ENCODE peak calls at places on chromosomes 2 and 18, in six cellular contexts. One of them, this sample, is unnamed.

GRCh38 chr18:47997338-47997780 is 66.9 kb upstream of the SMAD2 start:
- DNase-seq in neural progenitor cell: peak; percentile 77
- DNase-seq in PC-3: no peak
- DNase-seq in A673: peak; percentile 39
- DNase-seq in GM12878: no peak
- DNase-seq in GM23248: no peak
- DNase-seq in this sample: peak; percentile 84

GRCh38 chr2:36967236-36967876 is 1.0 kb upstream of the STRN start:
- DNase-seq in neural progenitor cell: no peak
- DNase-seq in PC-3: peak; percentile 42
- DNase-seq in A673: peak; percentile 13
- DNase-seq in GM12878: no peak
- DNase-seq in GM23248: no peak
- DNase-seq in this sample: no peak

GRCh38 chr2:74119912-74120825 is 27.5 kb downstream of the BOLA3 start:
- DNase-seq in neural progenitor cell: peak; percentile 36
- DNase-seq in PC-3: peak; percentile 61
- DNase-seq in A673: peak; percentile 92
- DNase-seq in GM12878: peak; percentile 54
- DNase-seq in GM23248: peak; percentile 92
- DNase-seq in this sample: peak; percentile 91

GRCh38 chr18:44388347-44388746 is 292.3 kb upstream of the SETBP1 start:
- DNase-seq in neural progenitor cell: no peak
- DNase-seq in PC-3: no peak
- DNase-seq in A673: no peak
- DNase-seq in GM12878: no peak
- DNase-seq in GM23248: no peak
- DNase-seq in this sample: no peak

GRCh38 chr2:20449501-20450200 is 2.8 kb downstream of the RHOB start:
- DNase-seq in neural progenitor cell: no peak
- DNase-seq in PC-3: no peak
- DNase-seq in A673: no peak
- DNase-seq in GM12878: no peak
- DNase-seq in GM23248: peak; percentile 47
- DNase-seq in this sample: no peak

GRCh38 chr2:50746526-50746925 is 285.4 kb downstream of the NRXN1 start:
- DNase-seq in neural progenitor cell: peak; percentile 40
- DNase-seq in PC-3: peak; percentile 53
- DNase-seq in A673: peak; percentile 62
- DNase-seq in GM12878: no peak
- DNase-seq in GM23248: peak; percentile 13
- DNase-seq in this sample: peak; percentile 67

GRCh38 chr2:229650886-229651285 is 63.5 kb downstream of the DNER start:
- DNase-seq in neural progenitor cell: no peak
- DNase-seq in PC-3: no peak
- DNase-seq in A673: no peak
- DNase-seq in GM12878: no peak
- DNase-seq in GM23248: no peak
- DNase-seq in this sample: no peak

GRCh38 chr18:23640023-23640422 is 22.7 kb downstream of the ANKRD29 start:
- DNase-seq in neural progenitor cell: no peak
- DNase-seq in PC-3: no peak
- DNase-seq in A673: no peak
- DNase-seq in GM12878: no peak
- DNase-seq in GM23248: no peak
- DNase-seq in this sample: peak; percentile 26

GRCh38 chr2:46469116-46469515 is 10.2 kb upstream of the TMEM247 start:
- DNase-seq in neural progenitor cell: no peak
- DNase-seq in PC-3: peak; percentile 23
- DNase-seq in A673: no peak
- DNase-seq in GM12878: no peak
- DNase-seq in GM23248: no peak
- DNase-seq in this sample: no peak

GRCh38 chr2:71778514-71779305 is 325.3 kb downstream of the DYSF start:
- DNase-seq in neural progenitor cell: no peak
- DNase-seq in PC-3: peak; percentile 51
- DNase-seq in A673: peak; percentile 26
- DNase-seq in GM12878: no peak
- DNase-seq in GM23248: peak; percentile 15
- DNase-seq in this sample: peak; percentile 22

GRCh38 chr18:75208055-75208835 is 694 bp downstream of the PTGR3 start:
- DNase-seq in neural progenitor cell: peak; percentile 65
- DNase-seq in PC-3: peak; percentile 37
- DNase-seq in A673: peak; percentile 70
- DNase-seq in GM12878: no peak
- DNase-seq in GM23248: peak; percentile 80
- DNase-seq in this sample: peak; percentile 58

GRCh38 chr2:17416891-17417391 is 101.3 kb downstream of the RAD51AP2 start:
- DNase-seq in neural progenitor cell: no peak
- DNase-seq in PC-3: no peak
- DNase-seq in A673: no peak
- DNase-seq in GM12878: no peak
- DNase-seq in GM23248: peak; percentile 87
- DNase-seq in this sample: no peak

GRCh38 chr2:2933421-2933820 is 444.2 kb downstream of the EIPR1 start:
- DNase-seq in neural progenitor cell: peak; percentile 88
- DNase-seq in PC-3: no peak
- DNase-seq in A673: no peak
- DNase-seq in GM12878: no peak
- DNase-seq in GM23248: no peak
- DNase-seq in this sample: no peak

GRCh38 chr18:54716586-54716985 is 111.7 kb upstream of the RAB27B start:
- DNase-seq in neural progenitor cell: no peak
- DNase-seq in PC-3: no peak
- DNase-seq in A673: no peak
- DNase-seq in GM12878: no peak
- DNase-seq in GM23248: no peak
- DNase-seq in this sample: no peak

GRCh38 chr2:104853926-104854506 is at the start of gene POU3F3:
- DNase-seq in neural progenitor cell: peak; percentile 97
- DNase-seq in PC-3: no peak
- DNase-seq in A673: peak; percentile 94
- DNase-seq in GM12878: no peak
- DNase-seq in GM23248: peak; percentile 24
- DNase-seq in this sample: peak; percentile 99

GRCh38 chr18:48622911-48623431 is 84.1 kb downstream of the CTIF start:
- DNase-seq in neural progenitor cell: no peak
- DNase-seq in PC-3: no peak
- DNase-seq in A673: no peak
- DNase-seq in GM12878: no peak
- DNase-seq in GM23248: peak; percentile 51
- DNase-seq in this sample: peak; percentile 69

GRCh38 chr2:128456281-128456680 is 137.6 kb upstream of the HS6ST1 start:
- DNase-seq in neural progenitor cell: no peak
- DNase-seq in PC-3: no peak
- DNase-seq in A673: no peak
- DNase-seq in GM12878: no peak
- DNase-seq in GM23248: no peak
- DNase-seq in this sample: no peak

GRCh38 chr2:205013586-205013985 is 468.3 kb downstream of the PARD3B start:
- DNase-seq in neural progenitor cell: no peak
- DNase-seq in PC-3: no peak
- DNase-seq in A673: no peak
- DNase-seq in GM12878: no peak
- DNase-seq in GM23248: no peak
- DNase-seq in this sample: no peak

GRCh38 chr18:79493211-79493800 is 97.6 kb downstream of the NFATC1 start:
- DNase-seq in neural progenitor cell: no peak
- DNase-seq in PC-3: no peak
- DNase-seq in A673: no peak
- DNase-seq in GM12878: no peak
- DNase-seq in GM23248: no peak
- DNase-seq in this sample: no peak

GRCh38 chr2:16224298-16225045 is 284.1 kb downstream of the MYCN start:
- DNase-seq in neural progenitor cell: peak; percentile 21
- DNase-seq in PC-3: no peak
- DNase-seq in A673: no peak
- DNase-seq in GM12878: no peak
- DNase-seq in GM23248: no peak
- DNase-seq in this sample: no peak

GRCh38 chr18:77305676-77306075 is 56.0 kb downstream of the GALR1 start:
- DNase-seq in neural progenitor cell: no peak
- DNase-seq in PC-3: no peak
- DNase-seq in A673: no peak
- DNase-seq in GM12878: no peak
- DNase-seq in GM23248: no peak
- DNase-seq in this sample: no peak

GRCh38 chr2:55048514-55048924 is 1.7 kb downstream of the RTN4 start:
- DNase-seq in neural progenitor cell: no peak
- DNase-seq in PC-3: peak; percentile 47
- DNase-seq in A673: peak; percentile 44
- DNase-seq in GM12878: no peak
- DNase-seq in GM23248: peak; percentile 71
- DNase-seq in this sample: peak; percentile 52

GRCh38 chr2:4272261-4272858 is 569.0 kb downstream of the DCDC2C start:
- DNase-seq in neural progenitor cell: no peak
- DNase-seq in PC-3: no peak
- DNase-seq in A673: no peak
- DNase-seq in GM12878: no peak
- DNase-seq in GM23248: no peak
- DNase-seq in this sample: no peak

GRCh38 chr2:50118951-50119702 is 912.8 kb downstream of the NRXN1 start:
- DNase-seq in neural progenitor cell: peak; percentile 37
- DNase-seq in PC-3: no peak
- DNase-seq in A673: no peak
- DNase-seq in GM12878: no peak
- DNase-seq in GM23248: no peak
- DNase-seq in this sample: peak; percentile 77

GRCh38 chr18:79801641-79802040 is 3.9 kb downstream of the KCNG2 start:
- DNase-seq in neural progenitor cell: no peak
- DNase-seq in PC-3: no peak
- DNase-seq in A673: no peak
- DNase-seq in GM12878: no peak
- DNase-seq in GM23248: no peak
- DNase-seq in this sample: no peak

GRCh38 chr2:47569658-47570398 is 166.9 kb downstream of the MSH2 start:
- DNase-seq in neural progenitor cell: peak; percentile 75
- DNase-seq in PC-3: no peak
- DNase-seq in A673: peak; percentile 24
- DNase-seq in GM12878: no peak
- DNase-seq in GM23248: peak; percentile 32
- DNase-seq in this sample: peak; percentile 57
- TF ChIP-seq EZH2 in neural progenitor cell: peak; percentile 43
- TF ChIP-seq EZH2 in PC-3: peak; percentile 84
- TF ChIP-seq EZH2 in A673: peak; percentile 52
- TF ChIP-seq EZH2 in GM12878: no peak
- TF ChIP-seq EZH2 in GM23248: peak; percentile 39
- TF ChIP-seq EZH2 in this sample: peak; percentile 61

GRCh38 chr2:181682795-181683517 is 2.6 kb upstream of the NEUROD1 start:
- DNase-seq in neural progenitor cell: peak; percentile 32
- DNase-seq in PC-3: no peak
- DNase-seq in A673: no peak
- DNase-seq in GM12878: no peak
- DNase-seq in GM23248: peak; percentile 7
- DNase-seq in this sample: peak; percentile 34

GRCh38 chr2:181680937-181681811 is 857 bp upstream of the NEUROD1 start:
- DNase-seq in neural progenitor cell: no peak
- DNase-seq in PC-3: no peak
- DNase-seq in A673: no peak
- DNase-seq in GM12878: no peak
- DNase-seq in GM23248: no peak
- DNase-seq in this sample: peak; percentile 63

GRCh38 chr2:181680055-181680936 is at the start of gene NEUROD1:
- DNase-seq in neural progenitor cell: peak; percentile 86
- DNase-seq in PC-3: no peak
- DNase-seq in A673: peak; percentile 34
- DNase-seq in GM12878: no peak
- DNase-seq in GM23248: no peak
- DNase-seq in this sample: peak; percentile 93

GRCh38 chr2:181683518-181684453 is 3.5 kb upstream of the NEUROD1 start:
- DNase-seq in neural progenitor cell: peak; percentile 95
- DNase-seq in PC-3: no peak
- DNase-seq in A673: peak; percentile 63
- DNase-seq in GM12878: no peak
- DNase-seq in GM23248: peak; percentile 61
- DNase-seq in this sample: peak; percentile 85

DNA sequence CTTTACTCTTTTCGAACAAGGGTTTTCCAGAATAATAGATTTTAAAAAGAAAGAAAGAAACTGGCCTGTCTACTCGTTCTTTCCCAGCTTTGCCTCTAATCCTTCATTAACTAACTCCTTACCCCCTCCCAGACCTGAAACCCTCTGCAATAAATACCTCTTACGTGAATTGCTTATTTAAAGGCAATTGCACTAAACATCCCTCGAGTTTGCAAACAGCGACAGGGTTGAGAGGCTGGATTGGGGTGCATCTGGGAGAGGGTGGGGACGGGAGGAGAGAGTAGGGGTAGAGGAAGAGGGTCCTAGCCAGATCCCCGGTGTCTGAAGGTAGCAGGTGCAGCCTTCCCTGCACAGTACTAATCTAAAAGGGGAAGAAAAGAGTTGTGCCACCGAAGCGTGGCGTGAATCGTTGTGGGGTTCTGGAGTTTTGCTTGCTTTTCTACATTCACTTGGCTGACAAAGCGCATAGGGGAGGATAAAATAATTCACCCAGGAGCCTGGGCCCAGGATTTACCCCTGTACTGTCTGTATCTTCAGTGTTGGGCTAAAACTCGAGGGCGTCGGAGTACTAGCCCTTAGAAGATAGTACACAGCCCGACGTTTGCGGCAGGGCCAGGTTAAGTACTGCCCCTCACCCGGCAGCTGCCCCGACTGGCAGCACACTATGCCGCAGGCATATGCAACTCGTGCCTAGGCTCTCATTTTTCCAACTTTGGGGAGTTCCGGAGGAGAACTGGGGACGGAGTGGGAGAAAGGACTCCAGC is 1.9 kb upstream of the NEUROD1 start:
- DNase-seq in neural progenitor cell: no peak
- DNase-seq in PC-3: no peak
- DNase-seq in A673: no peak
- DNase-seq in GM12878: no peak
- DNase-seq in GM23248: no peak
- DNase-seq in this sample: no peak
- TF ChIP-seq EZH2 in neural progenitor cell: no peak
- TF ChIP-seq EZH2 in PC-3: no peak
- TF ChIP-seq EZH2 in A673: peak; percentile 8
- TF ChIP-seq EZH2 in GM12878: peak; percentile 63
- TF ChIP-seq EZH2 in GM23248: no peak
- TF ChIP-seq EZH2 in this sample: peak; percentile 96

DNA sequence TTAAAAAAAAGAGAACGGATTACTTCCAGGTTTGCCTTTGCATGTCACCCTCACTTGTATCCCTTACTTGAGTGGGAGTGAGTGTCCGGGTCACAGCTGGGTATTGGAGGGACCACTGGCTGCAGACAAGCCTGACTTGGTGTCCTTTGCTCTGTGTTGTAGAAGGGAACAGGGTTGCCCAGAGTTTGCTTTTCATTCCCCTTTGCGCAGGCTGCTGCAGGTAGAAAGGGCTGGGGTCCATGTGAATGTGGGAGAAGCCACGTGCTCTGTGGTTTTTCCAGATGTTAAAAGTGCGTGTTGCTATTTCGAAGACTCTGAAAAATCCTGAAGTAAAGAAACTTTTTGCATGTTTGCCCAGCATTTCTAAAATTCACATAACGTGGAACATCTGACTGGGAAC is 28.8 kb downstream of the GLI2 start:
- DNase-seq in neural progenitor cell: no peak
- DNase-seq in PC-3: no peak
- DNase-seq in A673: no peak
- DNase-seq in GM12878: no peak
- DNase-seq in GM23248: no peak
- DNase-seq in this sample: no peak
- TF ChIP-seq EZH2 in neural progenitor cell: no peak
- TF ChIP-seq EZH2 in PC-3: no peak
- TF ChIP-seq EZH2 in A673: no peak
- TF ChIP-seq EZH2 in GM12878: no peak
- TF ChIP-seq EZH2 in GM23248: no peak
- TF ChIP-seq EZH2 in this sample: no peak

GRCh38 chr2:235949567-235950472 is 218.4 kb downstream of the GBX2 start:
- DNase-seq in neural progenitor cell: no peak
- DNase-seq in PC-3: no peak
- DNase-seq in A673: no peak
- DNase-seq in GM12878: no peak
- DNase-seq in GM23248: no peak
- DNase-seq in this sample: no peak
- TF ChIP-seq EZH2 in neural progenitor cell: no peak
- TF ChIP-seq EZH2 in PC-3: no peak
- TF ChIP-seq EZH2 in A673: no peak
- TF ChIP-seq EZH2 in GM12878: no peak
- TF ChIP-seq EZH2 in GM23248: no peak
- TF ChIP-seq EZH2 in this sample: no peak

This sample was measured in GM23338.